ENCODE peak calls at places on chromosomes 13 and 19, in five cellular contexts. H, A, V, J and L are unnamed samples.

GRCh38 chr19:32322541-32322940 is 22.9 kb upstream of the ZNF507 start:
- DNase-seq in A (no peak), H (no peak), V (no peak), J (no peak), L (peak)

GRCh38 chr19:48858984-48859710 is 9.3 kb downstream of the PLEKHA4 start:
- DNase-seq in V (peak), H (no peak), J (peak), A (no peak), L (no peak)

GRCh38 chr19:18782559-18783225 is 8.4 kb downstream of the COMP start:
- DNase-seq in J (no peak), V (no peak), A (no peak), H (no peak), L (peak)

GRCh38 chr13:61508936-61509335 is 93.3 kb upstream of the PCDH20 start:
- DNase-seq in H (no peak), V (no peak), J (no peak), A (no peak), L (no peak)

GRCh38 chr13:65830411-65831172 is 1399.5 kb downstream of the PCDH9 start:
- DNase-seq in V (no peak), A (no peak), H (no peak), J (no peak), L (peak)

GRCh38 chr19:20066861-20067260 is 10.9 kb upstream of the ZNF90 start:
- DNase-seq in H (no peak), V (no peak), J (no peak), A (no peak), L (no peak)

GRCh38 chr19:1133471-1133929 is 29.7 kb downstream of the GPX4 start:
- DNase-seq in H (no peak), A (no peak), V (peak), J (peak), L (no peak)

GRCh38 chr19:34555447-34555846 is 73.9 kb downstream of the WTIP start:
- DNase-seq in A (no peak), H (peak), J (no peak), V (no peak), L (peak)